ENCODE peak calls at places on chromosome 10, in six cellular contexts. X is activated CD4-positive, alpha-beta T cell treated with anti-CD3 and anti-CD28 coated beads, Interleukin-2, amount 50 U/mL, for 48 hours; W is NCI-H1048; U is CD8-positive, alpha-beta T cell; J is skeletal muscle cell; N is fibroblast of the aortic adventitia. M is an unnamed sample.

GRCh38 chr10:21487416-21488180 is 37.9 kb downstream of the SKIDA1 start:
- DNase-seq in X (no peak), J (no peak), W (no peak), U (no peak), N (no peak), M (no peak)

GRCh38 chr10:29377333-29377961 is 88.6 kb downstream of the LYZL1 start:
- DNase-seq in X (no peak), N (peak), U (no peak), J (no peak), W (no peak), M (no peak)

GRCh38 chr10:132001238-132001977 is 19.7 kb upstream of the BNIP3 start:
- DNase-seq in U (no peak), X (no peak), N (peak), J (no peak), W (peak), M (no peak)

GRCh38 chr10:95552680-95553342 is 8.4 kb downstream of the SORBS1 start:
- DNase-seq in N (no peak), X (no peak), W (no peak), U (no peak), J (no peak), M (peak)

GRCh38 chr10:109633846-109634245 is 289.5 kb downstream of the XPNPEP1 start:
- DNase-seq in N (no peak), U (no peak), W (no peak), J (no peak), X (no peak), M (no peak)

GRCh38 chr10:22714524-22715289 is at the start of gene PIP4K2A:
- DNase-seq in N (peak), U (peak), J (peak), X (peak), W (peak), M (peak)

GRCh38 chr10:11147723-11148122 is 130.1 kb downstream of the CELF2 start:
- DNase-seq in J (no peak), N (no peak), W (no peak), X (no peak), U (peak), M (no peak)

GRCh38 chr10:69696073-69696731 is 66.2 kb downstream of the FAM241B start:
- DNase-seq in W (no peak), U (no peak), N (peak), J (peak), X (peak), M (peak)

GRCh38 chr10:111076682-111077661 is at the start of gene ADRA2A:
- DNase-seq in J (no peak), U (no peak), N (peak), X (peak), W (peak), M (peak)

GRCh38 chr10:66176772-66177171 is 749.1 kb upstream of the LRRTM3 start:
- DNase-seq in W (no peak), X (no peak), N (no peak), J (peak), U (no peak), M (peak)

GRCh38 chr10:109427421-109427820 is 495.9 kb downstream of the XPNPEP1 start:
- DNase-seq in X (no peak), N (peak), U (no peak), W (no peak), J (no peak), M (peak)

M was measured in astrocyte of the hippocampus.